ENCODE peak calls at places on chromosomes 12 and 14, in four cellular contexts. W is fibroblast of mammary gland, J is uterus, O is cardiac fibroblast. I is an unnamed sample.

GRCh38 chr14:35386673-35387125 is 17.9 kb downstream of the NFKBIA start:
- DNase-seq in J (no peak), O (no peak), W (no peak), I (no peak)

GRCh38 chr14:102279688-102280348 is 25.1 kb downstream of the MOK start:
- DNase-seq in J (no peak), O (peak), W (peak), I (peak)

GRCh38 chr12:75571204-75571603 is 59.8 kb upstream of the KRR1 start:
- DNase-seq in W (no peak), O (no peak), J (no peak), I (no peak)

GRCh38 chr12:126055521-126055920 is 990.3 kb downstream of the AACS start:
- DNase-seq in J (no peak), O (peak), W (peak), I (no peak)

GRCh38 chr12:13725049-13725448 is 256.4 kb downstream of the GRIN2B start:
- DNase-seq in J (no peak), O (no peak), W (no peak), I (no peak)

GRCh38 chr12:102992297-102992696 is 34.8 kb downstream of the ASCL1 start:
- DNase-seq in J (no peak), O (no peak), W (no peak), I (no peak)

GRCh38 chr14:68177728-68178127 is 358.1 kb downstream of the RAD51B start:
- DNase-seq in O (no peak), J (no peak), W (no peak), I (no peak)

GRCh38 chr12:27272375-27273028 is 28.4 kb downstream of the STK38L start:
- DNase-seq in O (no peak), J (no peak), W (no peak), I (no peak)

GRCh38 chr12:2582631-2583616 is 211.8 kb upstream of the FKBP4 start:
- DNase-seq in J (peak), W (peak), O (peak), I (peak)

GRCh38 chr12:53659609-53660008 is 16.3 kb downstream of the ATP5MC2 start:
- DNase-seq in W (peak), J (no peak), O (peak), I (no peak)

GRCh38 chr12:93365616-93366015 is 12.1 kb upstream of the NUDT4 start:
- DNase-seq in O (no peak), J (no peak), W (no peak), I (no peak)

GRCh38 chr14:23443881-23444280 is 8.4 kb upstream of the MYH7 start:
- DNase-seq in J (no peak), O (no peak), W (no peak), I (no peak)

GRCh38 chr12:71556881-71557280 is 106.8 kb downstream of the ZFC3H1 start:
- DNase-seq in O (peak), J (no peak), W (peak), I (peak)

GRCh38 chr12:94140556-94140955 is 7.8 kb upstream of the PLXNC1 start:
- DNase-seq in O (peak), J (no peak), W (peak), I (peak)

GRCh38 chr12:2693204-2693860 is 101.4 kb upstream of the FKBP4 start:
- DNase-seq in J (no peak), O (no peak), W (no peak), I (no peak)

GRCh38 chr12:123973552-123974341 is 732 bp downstream of the ZNF664 start:
- DNase-seq in O (peak), W (no peak), J (peak), I (no peak)

GRCh38 chr12:40957417-40957816 is 230.7 kb upstream of the PDZRN4 start:
- DNase-seq in J (no peak), W (no peak), O (no peak), I (no peak)

GRCh38 chr12:69918287-69918686 is 93.3 kb downstream of the MYRFL start:
- DNase-seq in W (no peak), J (no peak), O (no peak), I (no peak)

GRCh38 chr12:39287817-39288216 is 155.1 kb downstream of the KIF21A start:
- DNase-seq in O (no peak), J (no peak), W (peak), I (no peak)

GRCh38 chr14:91112172-91112571 is 1.7 kb upstream of the DGLUCY start:
- DNase-seq in O (no peak), W (no peak), J (no peak), I (no peak)

GRCh38 chr14:69464379-69464778 is 20.1 kb upstream of the PLEKHD1 start:
- DNase-seq in O (peak), W (no peak), J (no peak), I (peak)

GRCh38 chr14:71597955-71598659 is 334.1 kb upstream of the RGS6 start:
- DNase-seq in O (no peak), W (no peak), J (no peak), I (no peak)

GRCh38 chr12:69630191-69630590 is 19.5 kb upstream of the LRRC10 start:
- DNase-seq in O (peak), J (no peak), W (peak), I (no peak)

GRCh38 chr12:6435941-6436715 is 8.6 kb upstream of the CD27 start:
- DNase-seq in J (no peak), O (no peak), W (no peak), I (no peak)

GRCh38 chr12:92574046-92574783 is 128.6 kb upstream of the PLEKHG7 start:
- DNase-seq in O (peak), J (no peak), W (peak), I (no peak)

GRCh38 chr12:131102493-131102931 is 148.8 kb downstream of the ADGRD1 start:
- DNase-seq in W (no peak), J (no peak), O (no peak), I (no peak)

GRCh38 chr14:59146484-59146883 is 42.0 kb upstream of the DAAM1 start:
- DNase-seq in J (no peak), O (no peak), W (no peak), I (no peak)

GRCh38 chr12:128813392-128813791 is 10.4 kb downstream of the SLC15A4 start:
- DNase-seq in J (no peak), O (no peak), W (peak), I (peak)

GRCh38 chr14:92531151-92531873 is 17.7 kb downstream of the RIN3 start:
- DNase-seq in J (no peak), W (no peak), O (no peak), I (no peak)

DNA sequence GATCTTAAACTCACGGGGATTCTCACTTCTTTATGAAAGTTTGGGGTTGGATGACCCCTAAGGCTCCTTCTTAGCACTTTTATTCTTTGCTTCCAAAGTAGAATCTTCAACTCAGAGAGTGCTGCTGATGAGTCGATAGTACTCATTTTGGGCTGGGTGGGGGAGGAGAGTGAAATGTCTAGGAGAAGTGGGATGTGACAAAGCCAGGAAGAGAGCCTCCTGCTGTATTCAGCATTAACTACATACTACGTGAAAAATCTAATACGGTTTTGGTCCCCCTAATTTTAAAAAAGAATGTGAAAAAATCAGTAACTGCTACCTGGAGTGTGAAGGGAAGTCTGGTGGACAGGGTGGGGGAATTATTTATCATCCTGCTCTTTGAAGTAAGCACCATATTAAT is 148.3 kb downstream of the SAMD4A start:
- DNase-seq in O (peak), J (no peak), W (peak), I (no peak)
- TF ChIP-seq CTCF in O (peak), J (no peak), W (peak), I (peak)

GRCh38 chr12:62021808-62022207 is 238.4 kb upstream of the USP15 start:
- DNase-seq in J (no peak), O (no peak), W (no peak), I (no peak)
- TF ChIP-seq CTCF in J (no peak), O (no peak), W (no peak), I (no peak)

GRCh38 chr12:106918746-106919145 is 37.0 kb upstream of the TMEM263 start:
- DNase-seq in J (no peak), W (peak), O (peak), I (no peak)
- TF ChIP-seq CTCF in J (no peak), W (peak), O (peak), I (peak)

GRCh38 chr12:132163911-132164288 is 19.6 kb downstream of the NOC4L start:
- DNase-seq in W (no peak), J (no peak), O (no peak), I (no peak)
- TF ChIP-seq CTCF in W (peak), J (no peak), O (peak), I (peak)

DNA sequence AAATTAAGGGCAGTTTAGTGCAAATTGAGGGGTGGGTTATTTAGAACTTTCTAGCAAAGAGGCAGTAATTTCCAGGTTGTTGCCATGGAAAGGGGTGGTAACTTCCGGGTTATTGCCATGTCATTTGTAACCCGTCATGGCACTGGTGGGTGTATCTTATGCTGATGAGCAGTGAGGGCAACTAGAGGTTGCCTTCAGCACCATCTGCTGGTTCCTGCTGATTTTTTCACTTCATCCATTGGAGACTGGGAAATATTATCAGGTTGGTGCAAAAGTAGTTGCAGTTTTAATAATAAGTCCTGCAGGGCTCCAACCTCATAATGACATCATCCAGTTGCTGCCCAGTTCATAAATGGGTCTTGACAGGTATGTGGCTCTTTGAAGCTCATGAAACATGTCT is 24.4 kb upstream of the SERPINA4 start:
- DNase-seq in J (no peak), O (peak), W (peak), I (no peak)
- TF ChIP-seq CTCF in J (no peak), O (no peak), W (peak), I (no peak)